ENCODE peak calls at places on chromosomes 6 and 20, in seven cellular contexts. D, L, C, E, Q, Y and M are unnamed samples.

GRCh38 chr20:17969276-17969883 is 562 bp downstream of the MGME1 start:
- DNase-seq in D (no peak), L (peak; percentile 45), C (peak; percentile 77), E (peak; percentile 37), Q (no peak), Y (no peak), M (peak; percentile 66)

GRCh38 chr20:44910690-44911262 is 916 bp downstream of the PABPC1L start:
- DNase-seq in D (peak; percentile 5), L (no peak), C (no peak), E (no peak), Q (no peak), Y (no peak), M (peak; percentile 15)

GRCh38 chr6:169766921-169767736 is 15.7 kb downstream of the ERMARD start:
- DNase-seq in D (no peak), L (no peak), C (no peak), E (no peak), Q (no peak), Y (no peak), M (no peak)

GRCh38 chr6:72758901-72759300 is 137.0 kb downstream of the KCNQ5 start:
- DNase-seq in D (no peak), L (peak; percentile 16), C (no peak), E (no peak), Q (no peak), Y (no peak), M (no peak)

GRCh38 chr20:61364147-61364546 is 112.1 kb downstream of the CDH4 start:
- DNase-seq in D (no peak), L (no peak), C (no peak), E (no peak), Q (no peak), Y (no peak), M (no peak)

GRCh38 chr6:51112731-51113130 is 294.1 kb downstream of the TFAP2B start:
- DNase-seq in D (no peak), L (no peak), C (no peak), E (no peak), Q (no peak), Y (no peak), M (no peak)

GRCh38 chr20:37505263-37506165 is 15.5 kb upstream of the NNAT start:
- DNase-seq in D (no peak), L (no peak), C (no peak), E (no peak), Q (no peak), Y (no peak), M (no peak)

GRCh38 chr6:34284563-34285545 is 36.0 kb upstream of the SMIM29 start:
- DNase-seq in D (no peak), L (no peak), C (peak; percentile 50), E (peak; percentile 96), Q (peak; percentile 48), Y (peak; percentile 47), M (peak; percentile 58)

GRCh38 chr20:35318502-35319157 is 26.4 kb upstream of the FAM83C start:
- DNase-seq in D (no peak), L (no peak), C (no peak), E (peak; percentile 77), Q (peak; percentile 74), Y (peak; percentile 91), M (peak; percentile 81)

GRCh38 chr20:56974499-56975250 is 291.8 kb downstream of the BMP7 start:
- DNase-seq in D (peak; percentile 81), L (peak; percentile 77), C (peak; percentile 86), E (peak; percentile 45), Q (no peak), Y (peak; percentile 32), M (peak; percentile 79)
- H3K9ac ChIP-seq in D (no peak overlapping the region), L (peak overlapping the region; percentile 26), C (no peak overlapping the region), E (no peak overlapping the region), Q (no peak overlapping the region), Y (no peak overlapping the region), M (no peak overlapping the region)

DNA sequence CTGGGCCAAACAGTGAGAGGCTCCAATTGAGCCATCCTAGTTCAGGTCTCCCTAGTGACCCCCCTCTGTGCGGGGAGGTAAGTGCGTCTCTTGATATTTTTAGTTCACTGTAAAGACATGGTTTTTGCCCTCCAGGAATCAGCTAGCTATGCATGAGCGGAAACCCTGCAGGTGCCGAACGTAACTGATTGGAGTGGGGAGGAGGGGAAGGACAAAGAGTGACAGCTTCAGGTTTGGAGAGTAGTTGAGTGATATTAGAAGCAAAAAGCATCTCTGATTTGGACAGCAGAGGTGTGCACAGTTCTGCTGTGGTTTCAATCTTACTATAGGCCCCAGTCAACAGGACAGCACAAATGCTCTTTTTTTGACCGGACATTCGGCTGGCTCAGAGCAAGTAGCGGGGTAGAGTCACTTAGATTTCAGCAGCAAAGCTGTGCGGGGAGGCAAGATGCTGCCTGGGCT is 31.8 kb downstream of the TBC1D7 start:
- DNase-seq in D (no peak), L (no peak), C (peak; percentile 62), E (no peak), Q (no peak), Y (no peak), M (no peak)
- H3K27ac ChIP-seq in D (no peak overlapping the region), L (no peak overlapping the region), C (no peak overlapping the region), E (no peak overlapping the region), Q (no peak overlapping the region), Y (no peak overlapping the region), M (no peak overlapping the region)

GRCh38 chr6:25415701-25416100 is 136.5 kb downstream of the CARMIL1 start:
- DNase-seq in D (no peak), L (no peak), C (no peak), E (no peak), Q (no peak), Y (no peak), M (no peak)
- H3K4me3 ChIP-seq in D (no peak overlapping the region), L (no peak overlapping the region), C (no peak overlapping the region), E (no peak overlapping the region), Q (no peak overlapping the region), Y (no peak overlapping the region), M (no peak overlapping the region)

GRCh38 chr20:19885981-19886665 is 128.1 kb downstream of the RIN2 start:
- DNase-seq in D (no peak), L (no peak), C (no peak), E (peak; percentile 63), Q (peak; percentile 84), Y (peak; percentile 47), M (peak; percentile 57)

GRCh38 chr20:19886666-19887288 is 128.7 kb downstream of the RIN2 start:
- DNase-seq in D (no peak), L (no peak), C (no peak), E (no peak), Q (no peak), Y (no peak), M (no peak)

GRCh38 chr20:19889011-19889953 is 127.9 kb upstream of the NAA20 start:
- DNase-seq in D (no peak), L (no peak), C (no peak), E (peak; percentile 70), Q (peak; percentile 97), Y (peak; percentile 91), M (peak; percentile 81)

GRCh38 chr20:19887566-19888268 is 129.4 kb upstream of the NAA20 start:
- DNase-seq in D (no peak), L (no peak), C (no peak), E (no peak), Q (peak; percentile 58), Y (peak; percentile 62), M (no peak)

DNA sequence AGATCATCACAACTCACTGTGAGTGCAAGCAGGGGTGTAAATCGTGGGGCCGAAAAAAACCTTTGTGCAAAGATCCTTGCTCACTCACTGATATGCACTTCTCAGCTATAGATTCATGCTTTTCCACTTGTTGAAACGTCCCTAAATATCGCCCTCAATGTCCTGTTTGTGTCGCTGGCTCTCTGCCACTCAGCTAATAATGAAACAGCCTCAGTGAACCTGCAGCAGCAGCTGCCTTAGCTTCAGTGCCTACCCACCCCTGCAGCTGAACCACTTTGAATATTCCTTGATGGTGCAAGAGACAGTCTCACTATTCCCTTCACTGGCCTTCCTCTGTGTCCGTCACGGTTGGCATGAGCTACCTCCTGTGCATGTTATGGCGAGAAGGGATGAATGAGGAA is 128.9 kb upstream of the NAA20 start:
- DNase-seq in D (no peak), L (no peak), C (peak; percentile 59), E (no peak), Q (peak; percentile 68), Y (no peak), M (no peak)
- H3K9ac ChIP-seq in D (no peak overlapping the region), L (no peak overlapping the region), C (no peak overlapping the region), E (no peak overlapping the region), Q (peak overlapping the region; percentile 100), Y (peak overlapping the region; percentile 77), M (no peak overlapping the region)

GRCh38 chr6:45505470-45505869 is 127.7 kb upstream of the SUPT3H start:
- DNase-seq in D (no peak), L (no peak), C (no peak), E (no peak), Q (no peak), Y (no peak), M (peak; percentile 10)
- H3K27ac ChIP-seq in D (no peak overlapping the region), L (no peak overlapping the region), C (no peak overlapping the region), E (peak overlapping the region; percentile 25), Q (no peak overlapping the region), Y (peak overlapping the region; percentile 22), M (peak overlapping the region; percentile 50)

DNA sequence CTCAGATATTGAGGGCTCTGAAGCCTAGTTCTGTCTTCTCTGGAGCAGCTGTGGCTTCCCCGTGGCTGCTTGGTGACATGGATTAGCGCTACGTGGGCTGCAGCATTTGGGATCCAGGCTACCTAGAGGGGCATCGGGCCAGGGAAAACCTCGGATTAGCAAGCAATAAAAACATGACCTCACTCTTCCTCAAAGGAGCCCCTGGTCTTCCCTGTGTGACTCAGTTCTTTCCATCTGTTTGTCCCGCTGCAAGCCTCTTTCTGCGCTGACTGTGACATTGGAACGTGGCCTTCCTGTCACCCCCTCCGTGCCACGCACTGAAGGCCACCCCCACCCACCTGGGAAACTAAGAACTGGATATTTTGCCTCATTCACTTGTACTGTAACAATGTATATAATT is 3.6 kb downstream of the MRGBP start:
- DNase-seq in D (no peak), L (no peak), C (no peak), E (no peak), Q (no peak), Y (no peak), M (no peak)
- H3K4me3 ChIP-seq in D (no peak overlapping the region), L (no peak overlapping the region), C (no peak overlapping the region), E (no peak overlapping the region), Q (no peak overlapping the region), Y (no peak overlapping the region), M (no peak overlapping the region)

GRCh38 chr6:130424704-130425103 is 58.9 kb downstream of the TMEM200A start:
- DNase-seq in D (no peak), L (no peak), C (no peak), E (no peak), Q (no peak), Y (no peak), M (no peak)
- H3K9ac ChIP-seq in D (no peak overlapping the region), L (no peak overlapping the region), C (no peak overlapping the region), E (no peak overlapping the region), Q (no peak overlapping the region), Y (peak overlapping the region; percentile 52), M (no peak overlapping the region)

DNA sequence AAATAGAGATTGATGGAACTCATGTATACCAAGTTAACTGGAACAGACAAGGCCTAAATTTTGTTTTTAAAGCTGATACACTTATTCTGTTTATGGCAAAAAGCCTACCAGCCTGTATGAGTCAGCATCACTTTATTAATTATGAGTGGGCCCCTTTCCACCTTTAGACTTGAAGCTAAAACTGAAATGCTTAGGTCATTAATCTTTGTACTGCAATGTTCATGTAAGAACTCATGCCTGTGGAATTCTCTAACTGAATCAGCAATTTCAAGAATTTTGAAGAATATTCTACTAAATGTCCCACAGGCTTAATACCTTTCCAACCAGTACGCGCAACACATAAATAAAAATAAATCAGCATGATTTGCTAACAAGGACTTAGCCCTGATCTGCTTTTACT is 140.2 kb upstream of the PHACTR1 start:
- DNase-seq in D (no peak), L (no peak), C (no peak), E (peak; percentile 67), Q (peak; percentile 80), Y (peak; percentile 81), M (peak; percentile 61)
- H3K27ac ChIP-seq in D (no peak overlapping the region), L (no peak overlapping the region), C (no peak overlapping the region), E (no peak overlapping the region), Q (peak overlapping the region; percentile 52), Y (no peak overlapping the region), M (no peak overlapping the region)

GRCh38 chr6:138371452-138371711 is 6.3 kb upstream of the SMIM28 start:
- DNase-seq in D (no peak), L (no peak), C (no peak), E (no peak), Q (no peak), Y (no peak), M (no peak)
- H3K4me3 ChIP-seq in D (no peak overlapping the region), L (no peak overlapping the region), C (no peak overlapping the region), E (no peak overlapping the region), Q (no peak overlapping the region), Y (no peak overlapping the region), M (no peak overlapping the region)